ENCODE peak calls at places on chromosomes 1 and 21, in four cellular contexts. O is breast epithelium, T is Peyer's patch, Q is IMR-90. N is an unnamed sample.

GRCh38 chr21:43842742-43843141 is 22.3 kb upstream of the AGPAT3 start:
- DNase-seq in T (no peak), O (no peak), Q (no peak), N (no peak)

GRCh38 chr1:242530761-242531160 is 6.3 kb upstream of the PLD5 start:
- DNase-seq in Q (no peak), T (no peak), O (no peak), N (peak; percentile 18)

GRCh38 chr1:109089242-109090015 is 1.1 kb upstream of the TMEM167B start:
- DNase-seq in Q (peak; percentile 71), T (peak; percentile 88), O (peak; percentile 82), N (no peak)

GRCh38 chr1:44417351-44418021 is 12.4 kb downstream of the RNF220 start:
- DNase-seq in T (no peak), Q (no peak), O (no peak), N (no peak)

GRCh38 chr1:53702287-53702805 is 36.6 kb downstream of the GLIS1 start:
- DNase-seq in Q (no peak), T (no peak), O (no peak), N (no peak)

GRCh38 chr1:71638081-71638766 is 557.4 kb upstream of the ZRANB2 start:
- DNase-seq in T (no peak), Q (peak; percentile 88), O (no peak), N (peak; percentile 4)

GRCh38 chr1:56149761-56150160 is 429.6 kb downstream of the PLPP3 start:
- DNase-seq in T (no peak), O (no peak), Q (peak; percentile 26), N (no peak)

GRCh38 chr1:157894613-157895012 is 53.0 kb upstream of the CD5L start:
- DNase-seq in Q (no peak), O (no peak), T (no peak), N (no peak)

GRCh38 chr1:176177764-176178163 is 29.3 kb downstream of the COP1 start:
- DNase-seq in Q (no peak), T (no peak), O (no peak), N (no peak)

GRCh38 chr21:22355949-22356348 is 1357.7 kb downstream of the NCAM2 start:
- DNase-seq in T (no peak), Q (no peak), O (no peak), N (no peak)

DNA sequence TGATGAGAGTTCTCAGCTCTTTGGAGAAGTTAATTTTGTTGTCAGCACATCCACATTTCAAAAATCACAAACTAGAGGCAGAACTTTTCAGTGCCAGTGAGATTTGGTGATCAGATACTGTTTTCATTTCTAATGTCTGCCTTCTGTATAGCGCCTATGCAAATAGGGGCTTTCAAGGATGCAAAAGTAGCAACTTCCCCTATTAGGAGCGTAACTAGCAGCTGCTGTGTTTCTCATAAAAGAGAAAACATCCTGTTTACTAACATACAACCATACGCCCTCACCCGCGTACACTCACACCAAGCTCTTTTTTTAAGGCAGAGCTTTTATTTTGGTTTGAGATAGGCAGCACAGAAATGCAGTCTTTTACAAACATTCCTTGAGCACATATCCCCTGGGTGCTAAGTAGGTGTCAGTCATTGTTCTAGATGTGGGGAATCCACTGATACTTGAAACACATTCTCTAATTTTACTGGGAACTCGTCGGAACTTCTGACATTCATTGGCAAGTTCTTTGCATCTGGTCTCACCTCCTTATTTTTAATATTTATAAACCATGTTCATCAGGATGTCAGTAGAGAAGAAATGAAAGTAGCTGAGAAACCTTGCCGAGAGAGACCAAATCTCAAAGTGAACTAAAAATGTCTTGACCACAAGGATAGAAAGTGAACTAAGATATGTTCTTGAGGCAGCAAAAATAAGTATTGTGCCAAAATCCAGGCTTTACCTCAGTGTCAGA is 350.7 kb downstream of the ST6GALNAC3 start:
- DNase-seq in Q (no peak), O (no peak), T (no peak), N (no peak)
- H3K4me3 ChIP-seq in Q (no peak overlapping the region), O (no peak overlapping the region), T (no peak overlapping the region), N (no peak overlapping the region)

GRCh38 chr1:10557714-10558113 is 83.0 kb downstream of the PEX14 start:
- DNase-seq in Q (no peak), T (no peak), O (no peak), N (no peak)

GRCh38 chr1:10564063-10564462 is 89.3 kb downstream of the PEX14 start:
- DNase-seq in Q (no peak), T (no peak), O (no peak), N (no peak)

GRCh38 chr1:10561497-10561896 is 86.7 kb downstream of the PEX14 start:
- DNase-seq in Q (peak; percentile 61), O (no peak), T (no peak), N (peak; percentile 18)

GRCh38 chr1:10559386-10559785 is 84.6 kb downstream of the PEX14 start:
- DNase-seq in T (no peak), Q (no peak), O (no peak), N (no peak)

GRCh38 chr1:10561955-10562354 is 87.2 kb downstream of the PEX14 start:
- DNase-seq in T (no peak), Q (no peak), O (no peak), N (no peak)
- TF ChIP-seq CTCF in T (no peak), Q (peak; percentile 31), O (no peak), N (peak; percentile 42)

GRCh38 chr21:26835027-26835713 is 10.0 kb downstream of the ADAMTS1 start:
- DNase-seq in Q (peak; percentile 85), O (no peak), T (no peak), N (no peak)
- H3K36me3 ChIP-seq in Q (peaks cover 30% of the 10 kb centered on the region), O (no peaks in the 10 kb centered on the region), T (peaks cover 27% of the 10 kb centered on the region), N (peaks cover 1% of the 10 kb centered on the region)

GRCh38 chr1:201946224-201946908 is at the start of gene LMOD1:
- DNase-seq in T (peak; percentile 84), O (peak; percentile 83), Q (peak; percentile 98), N (peak; percentile 63)

GRCh38 chr1:201945863-201946223 is 505 bp downstream of the LMOD1 start:
- DNase-seq in T (no peak), O (no peak), Q (no peak), N (no peak)

GRCh38 chr1:201944639-201945038 is 1.7 kb downstream of the LMOD1 start:
- DNase-seq in T (no peak), O (no peak), Q (peak; percentile 21), N (no peak)

GRCh38 chr1:201944002-201944401 is 2.3 kb downstream of the LMOD1 start:
- DNase-seq in O (no peak), Q (no peak), T (no peak), N (no peak)

GRCh38 chr1:201945157-201945556 is 1.2 kb downstream of the LMOD1 start:
- DNase-seq in Q (no peak), O (no peak), T (no peak), N (no peak)
- H3K4me3 ChIP-seq in Q (peak overlapping the region; percentile 72), O (peak overlapping the region; percentile 67), T (peak overlapping the region; percentile 18), N (no peak overlapping the region)

GRCh38 chr1:111789666-111790316 is 34.1 kb downstream of the DDX20 start:
- DNase-seq in Q (no peak), O (no peak), T (no peak), N (no peak)
- TF ChIP-seq CTCF in Q (no peak), O (no peak), T (no peak), N (no peak)

DNA sequence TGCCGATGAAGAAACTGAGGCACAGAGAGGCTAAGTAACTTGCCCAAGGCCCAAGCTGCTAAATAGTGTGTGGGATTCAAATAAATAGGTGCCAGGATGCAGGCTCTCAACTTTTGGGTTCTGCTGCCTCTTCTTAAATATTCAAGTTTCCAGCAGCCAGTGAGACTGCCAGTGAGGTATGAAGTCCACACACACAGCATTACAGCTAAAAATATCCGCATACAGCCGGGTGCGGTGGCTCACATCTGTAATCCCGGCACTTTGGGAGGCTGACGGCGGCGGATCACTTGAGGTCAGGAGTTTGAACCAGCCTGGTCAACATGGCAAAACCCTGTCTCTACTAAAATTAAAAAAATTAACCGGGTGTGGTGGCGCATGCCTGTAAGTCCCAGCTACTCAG is 78.4 kb upstream of the DIRAS3 start:
- DNase-seq in Q (no peak), O (no peak), T (no peak), N (no peak)
- H3K36me3 ChIP-seq in Q (peaks cover 49% of the 10 kb centered on the region), O (no peaks in the 10 kb centered on the region), T (peaks cover 30% of the 10 kb centered on the region), N (peaks cover 3% of the 10 kb centered on the region)

GRCh38 chr1:231674575-231674974 is 48.0 kb downstream of the DISC1 start:
- DNase-seq in T (no peak), O (no peak), Q (no peak), N (no peak)
- H3K4me3 ChIP-seq in T (no peak overlapping the region), O (no peak overlapping the region), Q (no peak overlapping the region), N (no peak overlapping the region)

N was measured in kidney epithelial cell.